ENCODE peak calls at places on chromosomes 7 and 10, in six cellular contexts. E, F, T, H, P and Y are unnamed samples.

GRCh38 chr7:121994625-121995410 is 121.9 kb downstream of the PTPRZ1 start:
- DNase-seq in E (peak), F (peak), T (no peak), H (peak), P (peak), Y (peak)

GRCh38 chr7:129989466-129989865 is 36.7 kb upstream of the UBE2H start:
- DNase-seq in E (no peak), F (no peak), T (no peak), H (no peak), P (no peak), Y (no peak)

GRCh38 chr10:47353351-47353750 is 5.2 kb downstream of the RBP3 start:
- DNase-seq in E (no peak), F (no peak), T (no peak), H (no peak), P (no peak), Y (no peak)

GRCh38 chr7:129778770-129779601 is 167.5 kb downstream of the NRF1 start:
- DNase-seq in E (no peak), F (no peak), T (no peak), H (peak), P (peak), Y (no peak)

GRCh38 chr10:33157108-33157507 is 177.4 kb downstream of the NRP1 start:
- DNase-seq in E (peak), F (no peak), T (no peak), H (no peak), P (no peak), Y (no peak)

GRCh38 chr7:130180571-130180971 is 24.6 kb downstream of the TMEM209 start:
- DNase-seq in E (no peak), F (no peak), T (no peak), H (no peak), P (no peak), Y (no peak)

GRCh38 chr10:93152136-93152535 is 78.4 kb downstream of the CYP26A1 start:
- DNase-seq in E (no peak), F (no peak), T (no peak), H (no peak), P (no peak), Y (no peak)

GRCh38 chr7:156566812-156567549 is 73.6 kb upstream of the RNF32 start:
- DNase-seq in E (no peak), F (no peak), T (no peak), H (peak), P (no peak), Y (no peak)

GRCh38 chr10:86105181-86105580 is 261.4 kb downstream of the GRID1 start:
- DNase-seq in E (no peak), F (no peak), T (no peak), H (no peak), P (no peak), Y (no peak)

GRCh38 chr7:88306590-88307048 is at the start of gene STEAP4:
- DNase-seq in E (peak), F (peak), T (peak), H (peak), P (no peak), Y (peak)
- H3K4me3 ChIP-seq in E (peak), F (peak), T (peak), H (no peak), P (peak), Y (peak)

GRCh38 chr7:45922810-45923209 is 1.7 kb upstream of the IGFBP3 start:
- DNase-seq in E (peak), F (peak), T (no peak), H (no peak), P (no peak), Y (no peak)

GRCh38 chr7:45924283-45924682 is 3.2 kb upstream of the IGFBP3 start:
- DNase-seq in E (peak), F (no peak), T (no peak), H (peak), P (peak), Y (peak)

GRCh38 chr7:45921699-45922519 is 837 bp upstream of the IGFBP3 start:
- DNase-seq in E (peak), F (peak), T (no peak), H (peak), P (peak), Y (no peak)

GRCh38 chr7:45923818-45924217 is 2.7 kb upstream of the IGFBP3 start:
- DNase-seq in E (peak), F (no peak), T (no peak), H (no peak), P (no peak), Y (no peak)

GRCh38 chr7:45923290-45923689 is 2.2 kb upstream of the IGFBP3 start:
- DNase-seq in E (peak), F (peak), T (peak), H (peak), P (no peak), Y (peak)
- TF ChIP-seq CTCF in E (peak), F (peak), T (peak), H (peak), P (peak), Y (peak)

DNA sequence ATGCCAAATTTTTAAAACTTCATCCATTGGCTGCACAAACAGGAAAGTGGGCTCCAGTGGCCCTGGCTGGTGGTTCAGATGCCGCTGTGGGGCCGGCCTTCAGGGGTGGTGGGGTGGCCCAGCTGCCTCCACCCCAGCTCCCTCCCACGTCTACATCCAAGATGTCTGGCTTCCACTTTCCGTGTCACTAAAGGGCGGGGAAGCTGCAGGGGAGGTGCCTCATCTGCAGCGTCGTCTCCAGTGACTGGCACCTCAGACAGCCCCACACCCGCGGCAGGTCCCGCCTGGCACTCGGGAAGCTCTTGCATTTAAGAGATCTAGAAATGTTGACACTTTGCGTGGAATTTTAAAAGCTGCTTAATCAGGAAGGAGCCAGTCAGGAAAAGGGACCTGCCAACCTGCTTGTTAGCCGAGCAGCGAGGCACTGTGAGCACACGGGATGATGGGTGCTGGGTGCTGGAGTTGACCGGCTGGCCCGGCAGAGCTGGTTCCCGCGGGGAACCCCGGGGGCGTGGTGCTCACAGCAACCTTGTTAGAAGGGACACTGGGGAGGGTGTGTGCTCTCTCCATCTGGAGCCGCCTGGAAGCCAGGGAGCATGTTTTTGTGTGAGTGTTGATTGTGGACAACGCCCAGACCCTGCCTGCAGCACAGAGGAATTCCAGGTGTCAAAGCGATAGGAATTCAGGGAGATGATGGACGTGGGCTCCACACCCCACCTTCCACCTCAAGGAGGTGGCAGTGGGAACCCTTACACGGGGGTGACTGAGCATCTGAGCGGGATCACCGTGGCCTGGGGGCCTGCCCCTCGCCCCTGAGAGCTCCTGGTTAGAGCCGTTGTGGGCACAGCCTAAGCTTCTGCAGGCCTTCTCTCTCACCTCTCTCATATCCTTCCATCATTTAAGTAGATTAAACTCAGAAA is 320.5 kb downstream of the PTPRN2 start:
- DNase-seq in E (no peak), F (no peak), T (peak), H (no peak), P (no peak), Y (no peak)
- H3K4me3 ChIP-seq in E (no peak), F (no peak), T (no peak), H (no peak), P (no peak), Y (no peak)

DNA sequence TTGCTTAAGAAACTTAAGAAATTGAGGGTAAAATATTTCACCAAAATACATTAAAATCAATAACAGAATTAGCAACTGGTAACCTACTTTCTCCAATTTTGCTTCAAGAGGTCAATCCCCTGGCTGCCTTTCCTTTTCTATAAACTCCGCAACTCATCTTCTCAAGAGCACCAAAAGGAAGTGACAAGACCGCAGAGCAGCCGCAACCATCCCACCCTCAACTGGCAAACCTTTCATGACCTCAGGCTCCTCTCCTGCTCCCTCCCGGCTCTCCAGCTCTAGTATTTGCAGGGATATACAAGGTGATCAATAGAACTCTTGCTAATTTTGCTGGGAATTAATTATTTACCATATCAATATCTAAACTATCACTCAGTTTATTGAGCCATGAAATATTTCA is 88.9 kb downstream of the ATE1 start:
- DNase-seq in E (no peak), F (no peak), T (no peak), H (no peak), P (no peak), Y (no peak)
- TF ChIP-seq CTCF in E (no peak), F (no peak), T (no peak), H (no peak), P (no peak), Y (no peak)

GRCh38 chr10:11560076-11560709 is 51.3 kb downstream of the USP6NL start:
- DNase-seq in E (no peak), F (no peak), T (no peak), H (no peak), P (no peak), Y (no peak)
- H3K4me3 ChIP-seq in E (no peak), F (no peak), T (no peak), H (no peak), P (no peak), Y (no peak)